ENCODE peak calls at places on chromosomes 11 and 22, in eight cellular contexts. Z is suprapubic skin, A is K562, M is tibial nerve, Q is upper lobe of left lung, K is GM12878, L is transverse colon, P is A549. H is an unnamed sample.

GRCh38 chr22:26170795-26171194 is 1.5 kb downstream of the SEZ6L start:
- DNase-seq in M (no peak), A (peak), Q (no peak), L (no peak), Z (no peak), K (no peak), P (no peak), H (no peak)

GRCh38 chr11:11972148-11972547 is 36.3 kb downstream of the DKK3 start:
- DNase-seq in P (no peak), Z (no peak), A (no peak), K (no peak), Q (no peak), L (no peak), M (no peak), H (no peak)

GRCh38 chr11:60717956-60718355 is 6.6 kb upstream of the MS4A18 start:
- DNase-seq in Z (no peak), Q (no peak), A (no peak), M (no peak), L (no peak), K (no peak), P (no peak), H (no peak)

GRCh38 chr11:121561240-121561639 is 108.5 kb upstream of the SORL1-AS1 start:
- DNase-seq in P (no peak), A (no peak), Z (no peak), L (no peak), M (no peak), K (no peak), Q (no peak), H (no peak)

GRCh38 chr11:5992604-5993251 is 5.9 kb upstream of the OR52L1 start:
- DNase-seq in P (peak), L (no peak), Z (no peak), A (peak), Q (no peak), K (no peak), M (no peak), H (no peak)

GRCh38 chr11:34284836-34285235 is 73.0 kb downstream of the ABTB2 start:
- DNase-seq in M (no peak), Z (no peak), P (no peak), K (no peak), Q (no peak), A (no peak), L (no peak), H (no peak)

GRCh38 chr11:8218409-8218808 is 45.3 kb downstream of the LMO1 start:
- DNase-seq in A (no peak), K (no peak), Z (no peak), L (no peak), Q (no peak), M (no peak), P (no peak), H (no peak)

GRCh38 chr11:76744186-76745058 is 38.7 kb upstream of the TSKU start:
- DNase-seq in L (peak), Z (peak), K (no peak), A (no peak), P (no peak), M (peak), Q (peak), H (no peak)

GRCh38 chr11:9280655-9281301 is 15.6 kb upstream of the DENND5A start:
- DNase-seq in Q (no peak), M (no peak), Z (no peak), A (no peak), K (peak), P (no peak), L (peak), H (no peak)

GRCh38 chr22:49506010-49506400 is 321.7 kb downstream of the BRD1 start:
- DNase-seq in Z (peak), L (no peak), K (no peak), Q (no peak), M (no peak), P (no peak), A (no peak), H (no peak)

GRCh38 chr11:33317662-33318061 is 60.5 kb downstream of the HIPK3 start:
- DNase-seq in L (no peak), P (no peak), M (no peak), A (no peak), Q (no peak), K (no peak), Z (no peak), H (no peak)

GRCh38 chr11:68677432-68677831 is 6.9 kb upstream of the GAL start:
- DNase-seq in Z (no peak), L (no peak), P (peak), Q (no peak), M (no peak), A (peak), K (no peak), H (no peak)

GRCh38 chr11:123800041-123800440 is 6.1 kb downstream of the OR6M1 start:
- DNase-seq in L (no peak), M (no peak), K (no peak), Q (no peak), Z (no peak), A (no peak), P (no peak), H (no peak)

GRCh38 chr22:29480512-29481264 is 670 bp downstream of the NEFH start:
- DNase-seq in M (no peak), Z (no peak), L (no peak), P (no peak), A (peak), Q (no peak), K (peak), H (peak)

GRCh38 chr22:41920271-41920976 is 5.5 kb upstream of the SHISA8 start:
- DNase-seq in Z (no peak), A (no peak), L (peak), P (no peak), K (no peak), M (no peak), Q (no peak), H (no peak)

GRCh38 chr22:47304854-47305253 is 542.4 kb downstream of the TBC1D22A start:
- DNase-seq in M (no peak), L (no peak), Z (peak), Q (no peak), A (no peak), P (no peak), K (no peak), H (no peak)

GRCh38 chr11:2208691-2209369 is 37.2 kb upstream of the TH start:
- DNase-seq in Q (peak), P (no peak), L (peak), M (no peak), A (no peak), K (no peak), Z (peak), H (peak)

GRCh38 chr11:123413636-123414035 is 16.4 kb upstream of the GRAMD1B start:
- DNase-seq in P (no peak), M (no peak), Q (no peak), K (no peak), A (no peak), Z (no peak), L (no peak), H (peak)

GRCh38 chr11:114877976-114878375 is 199.6 kb downstream of the NXPE2 start:
- DNase-seq in Q (no peak), L (no peak), P (no peak), K (no peak), A (no peak), Z (no peak), M (no peak), H (no peak)

GRCh38 chr22:49749885-49750510 is 77.7 kb downstream of the BRD1 start:
- DNase-seq in Z (no peak), K (no peak), L (no peak), P (no peak), Q (peak), A (peak), M (no peak), H (no peak)

GRCh38 chr22:38243007-38243775 is 29.6 kb downstream of the TMEM184B start:
- DNase-seq in P (no peak), Q (peak), K (no peak), Z (no peak), M (no peak), L (peak), A (no peak), H (peak)

GRCh38 chr11:62708423-62709261 is 1.2 kb downstream of the GNG3 start:
- DNase-seq in M (no peak), P (no peak), Q (peak), Z (peak), L (peak), A (no peak), K (no peak), H (peak)

GRCh38 chr11:95338430-95338991 is 107.5 kb upstream of the SESN3 start:
- DNase-seq in P (no peak), M (peak), A (no peak), Z (peak), Q (peak), L (peak), K (no peak), H (peak)

GRCh38 chr11:75286826-75287465 is 46.4 kb downstream of the TPBGL start:
- DNase-seq in Z (no peak), Q (no peak), L (no peak), M (no peak), P (no peak), K (no peak), A (no peak), H (no peak)

GRCh38 chr11:69242583-69242940 is 51.4 kb upstream of the MYEOV start:
- DNase-seq in Q (no peak), Z (no peak), K (no peak), L (no peak), P (no peak), A (no peak), M (no peak), H (no peak)

GRCh38 chr11:103031834-103032233 is 60.1 kb downstream of the DCUN1D5 start:
- DNase-seq in P (no peak), Q (no peak), K (no peak), A (no peak), L (no peak), Z (no peak), M (no peak), H (no peak)

GRCh38 chr22:28894793-28895192 is 11.4 kb downstream of the ZNRF3 start:
- DNase-seq in M (no peak), K (no peak), Z (no peak), A (no peak), P (no peak), Q (no peak), L (no peak), H (no peak)

GRCh38 chr11:63537293-63538101 is 889 bp downstream of the PLAAT4 start:
- DNase-seq in Z (no peak), L (peak), A (peak), Q (peak), M (peak), P (no peak), K (no peak), H (peak)

GRCh38 chr11:70142171-70142875 is 60.8 kb upstream of the FADD start:
- DNase-seq in L (no peak), K (no peak), Z (no peak), Q (no peak), A (peak), M (no peak), P (peak), H (no peak)

GRCh38 chr11:1862588-1863351 is 9.9 kb downstream of the LSP1 start:
- DNase-seq in Z (no peak), M (no peak), L (no peak), K (no peak), Q (no peak), A (no peak), P (peak), H (no peak)

GRCh38 chr11:27914080-27914479 is 193.9 kb downstream of the KIF18A start:
- DNase-seq in A (no peak), P (no peak), L (no peak), M (no peak), Q (no peak), Z (no peak), K (no peak), H (no peak)

GRCh38 chr22:48902983-48903650 is 924.6 kb downstream of the BRD1 start:
- DNase-seq in K (no peak), Q (peak), M (no peak), A (no peak), L (no peak), P (no peak), Z (no peak), H (no peak)

GRCh38 chr11:134449713-134450112 is 37.7 kb upstream of the B3GAT1 start:
- DNase-seq in M (no peak), Q (no peak), Z (no peak), A (no peak), L (no peak), K (no peak), P (no peak), H (no peak)

GRCh38 chr11:103170865-103171264 is 61.6 kb downstream of the DYNC2H1 start:
- DNase-seq in L (no peak), K (no peak), M (no peak), Z (no peak), Q (no peak), P (no peak), A (no peak), H (no peak)

GRCh38 chr22:21731503-21731902 is 4.1 kb downstream of the YPEL1 start:
- DNase-seq in M (no peak), A (no peak), K (no peak), L (no peak), P (no peak), Q (no peak), Z (no peak), H (no peak)

GRCh38 chr22:19180234-19180633 is 1.7 kb upstream of the SLC25A1 start:
- DNase-seq in M (no peak), Q (no peak), A (no peak), P (no peak), L (no peak), K (no peak), Z (no peak), H (no peak)
- H3K27ac ChIP-seq in M (no peak), Q (no peak), A (no peak), P (no peak), L (no peak), K (no peak), Z (no peak), H (peak)

GRCh38 chr11:93823210-93823609 is 27.2 kb downstream of the VSTM5 start:
- DNase-seq in Z (no peak), L (no peak), Q (no peak), A (no peak), M (no peak), K (no peak), P (no peak), H (no peak)

GRCh38 chr11:93820085-93820710 is 30.2 kb downstream of the VSTM5 start:
- DNase-seq in A (no peak), Z (no peak), Q (no peak), P (no peak), L (no peak), M (no peak), K (no peak), H (no peak)

GRCh38 chr11:93820847-93821246 is 29.6 kb downstream of the VSTM5 start:
- DNase-seq in P (no peak), K (no peak), Z (no peak), M (no peak), Q (no peak), A (no peak), L (no peak), H (no peak)

GRCh38 chr11:93821617-93822016 is 28.8 kb downstream of the VSTM5 start:
- DNase-seq in L (no peak), K (no peak), M (no peak), A (no peak), Z (no peak), Q (no peak), P (no peak), H (no peak)

GRCh38 chr11:93822359-93822758 is 28.1 kb downstream of the VSTM5 start:
- DNase-seq in Z (no peak), L (no peak), P (no peak), M (no peak), K (no peak), A (no peak), Q (no peak), H (no peak)
- TF ChIP-seq EP300 in Z (no peak), L (no peak), P (no peak), M (no peak), K (no peak), A (no peak), Q (no peak), H (no peak)

GRCh38 chr11:19075636-19076035 is 15.1 kb upstream of the MRGPRX2 start:
- DNase-seq in M (no peak), Z (no peak), K (no peak), A (no peak), Q (peak), P (no peak), L (no peak), H (no peak)

GRCh38 chr11:19076744-19077589 is 16.4 kb upstream of the MRGPRX2 start:
- DNase-seq in Q (peak), M (peak), K (no peak), A (peak), Z (no peak), L (peak), P (peak), H (peak)

GRCh38 chr11:19072464-19072863 is 11.9 kb upstream of the MRGPRX2 start:
- DNase-seq in Q (no peak), K (no peak), L (peak), Z (no peak), A (no peak), M (no peak), P (no peak), H (no peak)

GRCh38 chr11:19071255-19071654 is 10.7 kb upstream of the MRGPRX2 start:
- DNase-seq in A (peak), K (peak), Z (peak), P (peak), M (peak), L (peak), Q (peak), H (peak)

GRCh38 chr11:19073454-19074415 is 13.2 kb upstream of the MRGPRX2 start:
- DNase-seq in K (no peak), Q (no peak), P (no peak), Z (no peak), L (no peak), M (no peak), A (no peak), H (no peak)
- TF ChIP-seq POLR2A in K (no peak), Q (no peak), P (no peak), Z (no peak), L (no peak), M (no peak), A (no peak), H (no peak)

DNA sequence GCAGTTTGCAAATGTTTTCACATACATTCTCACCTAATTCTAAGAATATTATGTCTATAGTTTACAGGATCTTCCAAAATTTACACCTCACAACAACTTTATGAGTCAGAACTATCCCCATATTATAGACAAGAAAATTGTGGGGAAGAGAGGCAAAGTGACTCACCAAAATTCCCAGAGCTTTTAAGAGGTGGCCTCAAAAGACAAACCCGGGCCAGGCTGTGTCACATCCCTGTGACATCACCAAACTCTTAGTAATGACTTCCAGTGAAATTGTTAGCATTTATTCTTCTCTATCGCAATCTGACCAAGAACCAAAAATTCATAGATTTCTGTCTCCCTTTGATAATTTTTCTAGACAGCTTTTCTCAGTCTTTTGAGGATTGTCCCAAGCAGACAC is 134.4 kb downstream of the SNX19 start:
- DNase-seq in L (no peak), K (no peak), A (no peak), P (peak), Q (no peak), Z (no peak), M (no peak), H (no peak)
- H3K27ac ChIP-seq in L (peak), K (no peak), A (no peak), P (peak), Q (no peak), Z (peak), M (no peak), H (no peak)

DNA sequence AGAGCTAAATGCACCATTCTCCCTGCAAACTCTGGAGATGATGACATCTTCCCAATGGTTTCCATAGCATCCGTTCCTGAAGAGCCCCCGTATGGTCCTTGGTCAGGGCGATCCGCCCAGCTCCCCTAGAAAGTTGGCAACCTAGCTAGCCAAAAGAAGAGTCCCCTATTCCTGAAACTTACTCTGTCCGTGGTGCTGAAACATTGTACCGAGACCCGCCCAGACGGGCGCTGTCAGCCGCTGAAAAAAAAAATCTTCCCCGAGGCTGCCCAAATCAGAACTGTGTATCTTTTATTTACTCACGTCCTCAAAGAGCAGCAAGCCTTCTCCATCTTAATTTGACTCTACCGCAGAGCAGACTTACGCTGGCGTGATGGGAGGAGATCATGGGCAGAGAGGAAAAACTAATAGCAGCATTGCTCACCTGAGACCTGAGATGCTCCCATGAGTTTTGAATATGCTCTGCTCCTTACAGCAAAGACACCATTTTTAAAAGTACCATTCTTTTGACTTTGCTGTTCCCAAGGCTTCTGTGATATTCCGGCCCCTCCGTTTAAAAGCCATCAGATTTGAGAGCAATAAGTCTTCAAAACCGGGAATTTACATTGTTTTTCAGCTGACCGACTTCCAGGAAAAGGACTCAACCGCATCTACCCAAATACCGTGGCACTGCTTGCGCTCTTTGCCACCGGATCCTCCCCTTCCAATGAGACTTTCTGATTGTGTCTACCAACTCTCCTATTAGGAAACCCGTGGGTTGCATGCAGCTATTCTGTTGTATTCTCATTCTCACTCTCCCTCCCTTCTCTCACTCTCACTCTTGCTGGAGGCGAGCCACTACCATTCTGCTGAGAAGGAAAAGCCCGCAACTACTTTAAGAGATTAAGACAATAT is at the start of gene SLC17A6:
- DNase-seq in Q (no peak), L (no peak), Z (no peak), A (peak), P (no peak), M (no peak), K (no peak), H (no peak)
- TF ChIP-seq EP300 in Q (no peak), L (no peak), Z (no peak), A (no peak), P (no peak), M (no peak), K (no peak), H (no peak)

DNA sequence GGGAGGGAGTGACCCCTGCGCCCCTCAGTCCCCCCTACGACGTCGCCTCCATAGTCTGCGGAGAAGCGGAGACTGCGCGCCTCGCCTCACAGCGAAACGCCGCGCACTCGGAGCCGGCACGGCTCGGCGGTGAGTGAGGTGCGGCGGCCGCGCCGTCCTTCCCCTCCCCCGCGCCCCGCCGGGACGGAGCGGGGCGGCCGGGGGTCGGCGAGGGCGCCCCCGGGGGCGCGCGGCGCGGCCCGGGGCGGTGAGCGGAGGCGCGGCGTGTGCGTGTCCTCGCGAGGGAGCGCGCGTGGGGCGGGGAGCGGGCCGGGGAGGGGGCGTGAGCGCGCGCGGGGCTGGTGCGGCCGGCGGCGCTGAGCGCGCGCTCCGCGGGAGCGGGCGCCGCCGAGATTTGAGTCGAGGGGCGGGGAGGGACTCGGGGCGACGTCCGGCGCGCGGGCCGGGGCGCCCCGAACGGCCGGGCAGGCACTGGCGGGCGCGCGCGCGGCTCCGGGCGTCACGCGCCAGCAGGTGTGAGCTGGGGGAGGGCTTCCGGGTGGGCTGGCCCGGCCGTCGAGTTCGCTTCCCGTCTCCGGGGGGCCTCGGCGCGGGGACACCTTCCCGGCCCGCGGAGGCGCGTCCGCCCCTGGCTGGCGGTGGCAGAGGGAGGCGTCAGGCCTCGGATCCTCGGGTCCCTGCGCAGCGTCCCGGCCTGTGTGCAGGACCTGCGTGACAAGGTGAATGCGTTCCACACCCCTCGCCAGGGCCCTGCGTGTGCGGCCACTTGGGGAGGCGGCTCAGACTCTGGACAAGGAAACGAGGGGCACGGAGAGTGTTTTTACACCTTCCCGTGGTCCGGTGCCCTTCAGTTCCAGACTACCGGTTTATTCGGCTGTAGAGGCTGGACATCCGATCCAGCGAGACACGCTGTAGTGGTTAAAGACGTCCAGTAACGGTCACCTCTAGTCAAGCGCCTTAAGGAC is 50.4 kb downstream of the FAM83F start:
- DNase-seq in M (no peak), A (peak), P (peak), K (no peak), L (peak), Z (no peak), Q (peak), H (peak)
- TF ChIP-seq POLR2A in M (no peak), A (peak), P (peak), K (peak), L (no peak), Z (peak), Q (peak), H (no peak)

H was measured in ovary.